ENCODE peak calls at places on chromosomes 1 and 21, in nine cellular contexts. N is activated CD8-positive, alpha-beta memory T cell treated with anti-CD3 and anti-CD28 coated beads for 4 hours; M is dermis microvascular lymphatic vessel endothelial cell; E is stomach; Q is omental fat pad; W is anterior cingulate cortex; Y is naive thymus-derived CD8-positive, alpha-beta T cell; F is activated CD4-positive, alpha-beta T cell treated with anti-CD3 and anti-CD28 coated beads, Interleukin-2, amount 50 U/mL, for 1 hour; I is endothelial cell. L is an unnamed sample.

GRCh38 chr1:27360159-27361043 is 6.4 kb downstream of the MAP3K6 start:
- DNase-seq in N (no peak), M (no peak), E (no peak), Q (no peak), W (no peak), Y (peak; percentile 30), F (peak; percentile 48), I (no peak), L (peak; percentile 44)

GRCh38 chr1:36096500-36097412 is 8.1 kb downstream of the ADPRS start:
- DNase-seq in N (no peak), M (no peak), E (no peak), Q (no peak), W (no peak), Y (no peak), F (no peak), I (no peak), L (no peak)

GRCh38 chr21:42840411-42841155 is 38.8 kb downstream of the WDR4 start:
- DNase-seq in N (no peak), M (no peak), E (no peak), Q (peak; percentile 7), W (no peak), Y (no peak), F (no peak), I (no peak), L (no peak)

GRCh38 chr1:158020877-158021630 is 27.6 kb downstream of the KIRREL1 start:
- DNase-seq in N (no peak), M (no peak), E (no peak), Q (no peak), W (no peak), Y (no peak), F (no peak), I (no peak), L (no peak)

GRCh38 chr1:1438531-1439381 is 3.3 kb downstream of the VWA1 start:
- DNase-seq in N (no peak), M (no peak), E (no peak), Q (no peak), W (no peak), Y (no peak), F (no peak), I (no peak), L (no peak)

GRCh38 chr21:43334214-43334958 is 92.5 kb downstream of the SIK1 start:
- DNase-seq in N (no peak), M (no peak), E (no peak), Q (no peak), W (no peak), Y (no peak), F (no peak), I (no peak), L (no peak)

GRCh38 chr1:169491845-169492281 is 6.1 kb upstream of the SLC19A2 start:
- DNase-seq in N (no peak), M (no peak), E (no peak), Q (no peak), W (no peak), Y (no peak), F (no peak), I (no peak), L (no peak)

GRCh38 chr1:156684227-156684782 is 7.1 kb upstream of the NES start:
- DNase-seq in N (no peak), M (no peak), E (no peak), Q (no peak), W (no peak), Y (no peak), F (no peak), I (no peak), L (no peak)

GRCh38 chr1:243393093-243393492 is 137.3 kb downstream of the SDCCAG8 start:
- DNase-seq in N (no peak), M (no peak), E (no peak), Q (no peak), W (no peak), Y (no peak), F (no peak), I (no peak), L (no peak)

GRCh38 chr1:118961156-118961555 is 27.0 kb downstream of the TBX15 start:
- DNase-seq in N (no peak), M (no peak), E (no peak), Q (no peak), W (no peak), Y (no peak), F (no peak), I (no peak), L (no peak)

GRCh38 chr1:53369761-53370160 is 41.9 kb upstream of the LRP8 start:
- DNase-seq in N (no peak), M (no peak), E (peak; percentile 7), Q (no peak), W (no peak), Y (no peak), F (no peak), I (no peak), L (no peak)

GRCh38 chr1:188343914-188344313 is 1515.2 kb downstream of the PLA2G4A start:
- DNase-seq in N (no peak), M (no peak), E (no peak), Q (no peak), W (no peak), Y (no peak), F (no peak), I (no peak), L (no peak)

GRCh38 chr1:33515112-33515511 is 42.7 kb downstream of the ZSCAN20 start:
- DNase-seq in N (no peak), M (no peak), E (no peak), Q (no peak), W (no peak), Y (no peak), F (no peak), I (no peak), L (no peak)

GRCh38 chr1:94398356-94398755 is 19.8 kb upstream of the ABCD3 start:
- DNase-seq in N (no peak), M (no peak), E (no peak), Q (no peak), W (no peak), Y (no peak), F (no peak), I (no peak), L (no peak)

GRCh38 chr1:226697151-226697575 is 41.9 kb downstream of the ITPKB start:
- DNase-seq in N (no peak), M (no peak), E (no peak), Q (no peak), W (no peak), Y (no peak), F (no peak), I (no peak), L (no peak)

GRCh38 chr1:202861420-202862121 is 27.4 kb downstream of the RABIF start:
- DNase-seq in N (no peak), M (peak; percentile 74), E (peak; percentile 93), Q (peak; percentile 89), W (peak; percentile 85), Y (peak; percentile 24), F (peak; percentile 24), I (peak; percentile 92), L (no peak)

GRCh38 chr1:177948336-177948972 is 21.4 kb downstream of the SEC16B start:
- DNase-seq in N (no peak), M (peak; percentile 30), E (peak; percentile 66), Q (no peak), W (peak; percentile 36), Y (no peak), F (no peak), I (peak; percentile 64), L (no peak)

GRCh38 chr1:218108034-218108433 is 177.1 kb upstream of the RRP15 start:
- DNase-seq in N (no peak), M (no peak), E (no peak), Q (no peak), W (no peak), Y (no peak), F (no peak), I (no peak), L (no peak)

GRCh38 chr1:232382671-232383070 is 247.3 kb downstream of the SIPA1L2 start:
- DNase-seq in N (no peak), M (no peak), E (no peak), Q (no peak), W (no peak), Y (no peak), F (no peak), I (no peak), L (no peak)

GRCh38 chr1:109630081-109630880 is 10.6 kb downstream of the AMPD2 start:
- DNase-seq in N (no peak), M (no peak), E (no peak), Q (no peak), W (no peak), Y (peak; percentile 41), F (peak; percentile 47), I (peak; percentile 40), L (no peak)

GRCh38 chr1:246795094-246795671 is 71.0 kb downstream of the SCCPDH start:
- DNase-seq in N (no peak), M (no peak), E (no peak), Q (no peak), W (no peak), Y (no peak), F (no peak), I (no peak), L (no peak)

GRCh38 chr1:116255933-116256649 is 117.0 kb upstream of the ATP1A1 start:
- DNase-seq in N (no peak), M (no peak), E (no peak), Q (no peak), W (no peak), Y (no peak), F (no peak), I (no peak), L (no peak)

L was measured in effector memory CD8-positive, alpha-beta T cell.